ENCODE peak calls at places on chromosomes 1 and 21, in five cellular contexts. D is cardiac muscle cell, A is endodermal cell, U is B cell, P is fibroblast of the aortic adventitia. L is an unnamed sample.

GRCh38 chr1:16612332-16613172 is 812 bp downstream of the NBPF1 start:
- DNase-seq in D (peak), A (peak), U (peak), P (peak), L (peak)

GRCh38 chr1:41851589-41851988 is 67.1 kb downstream of the HIVEP3 start:
- DNase-seq in D (peak), A (no peak), U (peak), P (peak), L (no peak)

GRCh38 chr1:111603979-111604378 is 15.6 kb upstream of the RAP1A start:
- DNase-seq in D (no peak), A (no peak), U (peak), P (no peak), L (peak)

GRCh38 chr1:192559115-192560006 is 16.2 kb upstream of the RGS1 start:
- DNase-seq in D (peak), A (no peak), U (no peak), P (peak), L (no peak)

GRCh38 chr1:203216274-203217138 is 13.0 kb downstream of the CHIT1 start:
- DNase-seq in D (peak), A (peak), U (peak), P (peak), L (peak)

GRCh38 chr21:46203203-46203600 is 18.9 kb upstream of the SPATC1L start:
- DNase-seq in D (no peak), A (no peak), U (no peak), P (no peak), L (no peak)

GRCh38 chr1:54806931-54807611 is 5.9 kb upstream of the TTC22 start:
- DNase-seq in D (no peak), A (peak), U (no peak), P (peak), L (peak)

GRCh38 chr1:211885746-211886522 is 55.4 kb upstream of the LPGAT1 start:
- DNase-seq in D (no peak), A (no peak), U (no peak), P (no peak), L (no peak)

GRCh38 chr1:217078010-217078704 is 354.9 kb upstream of the ESRRG start:
- DNase-seq in D (peak), A (peak), U (no peak), P (no peak), L (no peak)

GRCh38 chr1:155607708-155608107 is 2.3 kb upstream of the MSTO1 start:
- DNase-seq in D (no peak), A (no peak), U (no peak), P (no peak), L (peak)

GRCh38 chr21:18161841-18162240 is 82.8 kb upstream of the CHODL start:
- DNase-seq in D (no peak), A (no peak), U (no peak), P (no peak), L (no peak)

GRCh38 chr1:159705251-159705910 is 9.0 kb downstream of the CRP start:
- DNase-seq in D (no peak), A (no peak), U (no peak), P (no peak), L (no peak)

GRCh38 chr1:155205969-155206593 is 1.6 kb downstream of the THBS3 start:
- DNase-seq in D (no peak), A (no peak), U (no peak), P (no peak), L (no peak)

GRCh38 chr1:12417389-12417788 is 187.6 kb downstream of the VPS13D start:
- DNase-seq in D (no peak), A (no peak), U (no peak), P (no peak), L (no peak)

GRCh38 chr1:179327679-179328078 is 34.1 kb downstream of the SOAT1 start:
- DNase-seq in D (peak), A (no peak), U (no peak), P (no peak), L (no peak)

GRCh38 chr1:170970256-170970655 is 34.9 kb downstream of the MROH9 start:
- DNase-seq in D (no peak), A (no peak), U (no peak), P (no peak), L (no peak)
- TF ChIP-seq CTCF in D (no peak), A (no peak), U (no peak), P (no peak), L (no peak)

GRCh38 chr1:21655748-21656147 is 13.4 kb downstream of the RAP1GAP start:
- DNase-seq in D (no peak), A (peak), U (no peak), P (no peak), L (no peak)
- TF ChIP-seq CTCF in D (no peak), A (peak), U (no peak), P (no peak), L (no peak)

DNA sequence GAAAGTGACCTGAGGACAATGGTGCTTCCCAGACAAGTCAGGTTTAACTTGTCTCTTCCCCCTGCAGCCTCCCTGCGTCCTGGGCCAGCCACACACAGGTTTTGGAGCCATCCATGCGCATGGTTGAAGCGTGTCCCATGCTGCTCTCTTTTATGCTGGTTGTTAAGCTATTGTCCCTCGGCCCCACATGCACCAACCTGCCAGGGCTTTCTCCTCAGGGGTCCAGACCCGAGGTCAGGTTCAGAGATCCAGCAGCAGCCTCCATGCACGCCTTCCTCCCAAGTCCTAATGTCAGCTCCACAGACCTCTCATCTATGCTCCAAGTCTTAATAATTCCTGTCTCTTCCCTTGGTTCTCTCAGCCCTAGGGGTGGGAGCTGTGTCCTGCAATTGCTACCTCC is 1.6 kb downstream of the ABCA4 start:
- DNase-seq in D (no peak), A (peak), U (no peak), P (no peak), L (no peak)
- TF ChIP-seq CTCF in D (no peak), A (peak), U (no peak), P (no peak), L (no peak)

GRCh38 chr21:25607151-25607811 is at the start of gene MRPL39:
- DNase-seq in D (peak), A (peak), U (peak), P (peak), L (peak)
- TF ChIP-seq CTCF in D (peak), A (peak), U (no peak), P (peak), L (peak)

GRCh38 chr1:29256395-29256794 is 20.1 kb downstream of the PTPRU start:
- DNase-seq in D (no peak), A (peak), U (no peak), P (no peak), L (peak)
- TF ChIP-seq CTCF in D (no peak), A (peak), U (no peak), P (no peak), L (no peak)

DNA sequence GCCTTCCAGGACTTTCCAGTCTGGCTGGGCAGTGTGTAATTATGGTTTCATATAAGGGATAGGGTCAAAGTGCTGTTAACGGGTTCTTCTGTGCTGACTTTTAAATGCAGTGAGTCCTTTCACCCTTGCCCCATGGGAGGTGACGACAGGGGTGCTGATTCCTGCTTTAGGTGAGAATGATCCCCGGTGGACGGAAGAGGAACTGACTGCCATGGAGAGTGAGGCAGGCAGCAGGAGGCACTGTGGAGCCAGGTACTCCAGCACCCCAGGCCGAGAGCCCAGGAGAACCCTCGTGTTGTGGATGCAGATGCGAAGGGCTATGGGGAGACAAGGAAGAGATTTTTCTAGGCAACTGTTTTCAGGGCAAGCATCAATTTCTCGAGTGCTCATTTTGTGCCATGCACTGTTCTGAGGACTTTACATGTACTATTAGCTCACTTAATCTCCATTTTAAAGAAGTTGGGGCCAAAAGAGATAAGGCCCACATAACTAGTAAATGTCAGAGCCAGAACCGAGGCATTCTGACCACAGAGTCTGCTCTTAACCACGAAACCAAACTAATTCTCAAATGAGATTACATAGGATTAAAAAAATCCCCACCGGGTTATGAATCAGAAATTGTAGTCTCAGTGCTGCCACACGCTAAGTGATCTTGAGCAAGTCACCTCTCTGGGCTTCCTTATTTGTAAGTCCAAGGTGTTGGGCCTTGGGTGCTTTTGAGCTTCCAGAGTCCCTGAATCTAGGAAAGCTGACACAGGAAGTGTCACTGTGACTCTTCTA is 28.2 kb downstream of the STPG1 start:
- DNase-seq in D (peak), A (peak), U (no peak), P (peak), L (peak)
- TF ChIP-seq CTCF in D (peak), A (peak), U (peak), P (peak), L (peak)

GRCh38 chr1:13539683-13540082 is 25.9 kb upstream of the LRRC38 start:
- DNase-seq in D (no peak), A (no peak), U (no peak), P (no peak), L (no peak)
- TF ChIP-seq CTCF in D (no peak), A (peak), U (no peak), P (no peak), L (no peak)

GRCh38 chr1:209593747-209594146 is 10.2 kb downstream of the CAMK1G start:
- DNase-seq in D (no peak), A (no peak), U (no peak), P (no peak), L (no peak)

GRCh38 chr1:209595599-209595998 is 12.1 kb downstream of the CAMK1G start:
- DNase-seq in D (no peak), A (no peak), U (no peak), P (no peak), L (no peak)

GRCh38 chr1:209597496-209597895 is 14.0 kb downstream of the CAMK1G start:
- DNase-seq in D (no peak), A (no peak), U (no peak), P (no peak), L (no peak)

GRCh38 chr1:209594440-209594839 is 10.9 kb downstream of the CAMK1G start:
- DNase-seq in D (no peak), A (no peak), U (no peak), P (no peak), L (no peak)

GRCh38 chr1:209595032-209595431 is 11.5 kb downstream of the CAMK1G start:
- DNase-seq in D (no peak), A (no peak), U (no peak), P (no peak), L (no peak)
- TF ChIP-seq CTCF in D (no peak), A (no peak), U (no peak), P (no peak), L (no peak)

GRCh38 chr1:93581917-93582850 is 99.5 kb downstream of the BCAR3 start:
- DNase-seq in D (no peak), A (peak), U (no peak), P (no peak), L (no peak)

GRCh38 chr1:93587354-93587753 is 94.3 kb downstream of the BCAR3 start:
- DNase-seq in D (no peak), A (no peak), U (no peak), P (no peak), L (no peak)

GRCh38 chr1:93588206-93588605 is 93.4 kb downstream of the BCAR3 start:
- DNase-seq in D (peak), A (no peak), U (no peak), P (no peak), L (peak)

GRCh38 chr1:93585059-93585966 is 96.3 kb downstream of the BCAR3 start:
- DNase-seq in D (peak), A (peak), U (no peak), P (peak), L (no peak)

DNA sequence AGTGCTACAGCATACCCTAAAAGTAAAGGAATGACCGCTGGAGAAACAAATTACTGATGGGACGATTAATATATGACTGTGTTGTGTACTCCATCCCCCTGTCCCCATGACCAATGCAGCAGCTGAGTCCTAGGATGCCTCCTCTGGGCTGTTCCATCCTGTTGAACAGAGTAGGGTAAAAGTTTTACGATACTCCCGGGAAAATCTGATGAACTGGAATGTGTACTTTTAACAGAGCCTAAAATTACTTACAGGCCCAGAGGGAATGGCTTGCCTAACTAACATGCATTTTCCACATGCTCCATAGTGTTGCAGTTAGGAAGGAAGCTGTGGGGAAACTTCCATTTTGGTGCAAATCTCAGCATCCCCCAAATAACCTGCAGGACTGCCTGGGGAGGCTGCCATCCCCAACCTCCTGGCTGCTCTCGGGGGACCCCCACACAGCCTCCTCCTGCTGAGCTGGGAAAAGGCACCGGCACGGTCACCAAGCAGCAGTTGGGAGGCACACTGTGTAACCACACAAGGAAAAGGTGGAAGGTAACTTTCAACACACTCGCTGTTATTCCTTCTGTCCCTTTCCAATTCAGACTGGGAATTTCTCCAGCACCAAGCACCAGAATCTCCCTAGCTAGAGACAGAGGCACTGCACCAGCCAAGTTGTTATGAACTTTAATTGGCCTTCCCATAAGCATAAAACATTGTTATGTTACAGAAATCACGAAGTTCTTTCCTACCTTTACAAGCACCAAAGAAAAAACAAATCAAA is 97.2 kb downstream of the BCAR3 start:
- DNase-seq in D (peak), A (peak), U (no peak), P (peak), L (no peak)
- TF ChIP-seq CTCF in D (no peak), A (no peak), U (no peak), P (peak), L (no peak)

DNA sequence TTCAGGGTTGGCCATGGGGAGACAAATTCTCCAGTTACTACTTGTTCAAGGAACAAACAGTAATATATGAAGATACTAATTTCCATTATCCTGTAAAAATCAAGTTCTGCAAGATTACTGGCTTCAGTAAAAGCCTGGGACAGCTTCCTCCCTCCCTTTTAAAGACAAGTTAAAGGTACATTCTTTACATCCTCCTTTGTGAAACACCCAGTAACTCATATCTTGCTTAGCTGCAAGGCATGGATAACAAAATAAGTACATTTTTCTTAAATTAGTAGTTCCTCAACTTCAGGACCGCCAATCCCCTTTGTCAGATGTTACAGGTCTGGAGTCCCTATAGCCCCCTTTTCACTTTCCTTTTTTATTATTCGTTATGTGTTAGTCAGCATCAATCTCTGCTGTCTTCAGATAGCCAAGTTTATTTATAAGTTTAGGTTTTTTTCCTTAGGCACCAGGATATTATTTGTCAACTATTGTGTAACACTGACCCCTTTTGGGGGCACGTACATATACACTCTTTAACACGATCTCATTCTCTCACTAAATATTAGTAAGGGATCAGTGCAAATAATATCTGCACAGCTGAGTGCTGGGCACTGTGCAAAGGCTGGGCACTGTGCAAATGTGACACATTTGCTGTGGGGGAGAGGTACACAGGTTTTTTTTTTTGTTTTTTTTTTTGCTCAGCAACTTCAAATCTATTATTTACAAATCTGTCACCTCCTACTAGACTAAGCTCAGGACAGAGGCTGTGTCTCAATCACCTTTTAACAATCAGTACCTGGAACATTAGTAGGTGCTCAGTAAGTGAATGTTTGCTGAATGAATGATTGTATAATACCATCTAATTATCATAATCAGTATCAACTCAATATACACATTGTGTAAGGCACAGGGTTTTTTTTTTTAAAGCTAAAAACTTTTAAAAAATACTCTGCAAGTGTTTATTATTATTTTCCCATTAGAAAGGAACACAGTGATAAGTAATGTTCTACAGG is 9.6 kb downstream of the ERRFI1 start:
- DNase-seq in D (peak), A (no peak), U (no peak), P (no peak), L (no peak)
- TF ChIP-seq CTCF in D (no peak), A (peak), U (no peak), P (no peak), L (no peak)